ENCODE peak calls at places on chromosomes 6 and 20, in seven cellular contexts. One of them, this sample, is unnamed.

GRCh38 chr6:144582939-144583613 is 297.9 kb downstream of the UTRN start:
- DNase-seq in HepG2: no peak
- DNase-seq in EL: peak; percentile 34
- DNase-seq in HTR-8/SVneo: no peak
- DNase-seq in stimulated activated CD4-positive, alpha-beta T cell treated with anti-CD3 and anti-CD28 coated beads, Interleukin-15, amount 100 ng/mL, for 24 hours: peak; percentile 42
- DNase-seq in germinal center: peak; percentile 13
- DNase-seq in non-pigmented ciliary epithelial cell: no peak
- DNase-seq in this sample: no peak

GRCh38 chr6:149929422-149929821 is 6.5 kb upstream of the RAET1G start:
- DNase-seq in non-pigmented ciliary epithelial cell: no peak
- DNase-seq in stimulated activated CD4-positive, alpha-beta T cell treated with anti-CD3 and anti-CD28 coated beads, Interleukin-15, amount 100 ng/mL, for 24 hours: peak; percentile 40
- DNase-seq in HepG2: no peak
- DNase-seq in germinal center: peak; percentile 36
- DNase-seq in HTR-8/SVneo: no peak
- DNase-seq in EL: no peak
- DNase-seq in this sample: no peak

GRCh38 chr6:34174846-34175399 is 29.0 kb upstream of the GRM4 start:
- DNase-seq in HTR-8/SVneo: no peak
- DNase-seq in HepG2: no peak
- DNase-seq in EL: no peak
- DNase-seq in germinal center: no peak
- DNase-seq in non-pigmented ciliary epithelial cell: no peak
- DNase-seq in stimulated activated CD4-positive, alpha-beta T cell treated with anti-CD3 and anti-CD28 coated beads, Interleukin-15, amount 100 ng/mL, for 24 hours: no peak
- DNase-seq in this sample: no peak

GRCh38 chr6:129889580-129889979 is 28.5 kb upstream of the TMEM244 start:
- DNase-seq in HTR-8/SVneo: peak; percentile 20
- DNase-seq in HepG2: no peak
- DNase-seq in stimulated activated CD4-positive, alpha-beta T cell treated with anti-CD3 and anti-CD28 coated beads, Interleukin-15, amount 100 ng/mL, for 24 hours: peak; percentile 35
- DNase-seq in non-pigmented ciliary epithelial cell: peak; percentile 68
- DNase-seq in EL: peak; percentile 85
- DNase-seq in germinal center: no peak
- DNase-seq in this sample: peak; percentile 56

GRCh38 chr6:25193147-25193864 is 85.9 kb upstream of the CARMIL1 start:
- DNase-seq in stimulated activated CD4-positive, alpha-beta T cell treated with anti-CD3 and anti-CD28 coated beads, Interleukin-15, amount 100 ng/mL, for 24 hours: no peak
- DNase-seq in HTR-8/SVneo: peak; percentile 58
- DNase-seq in non-pigmented ciliary epithelial cell: peak; percentile 86
- DNase-seq in HepG2: no peak
- DNase-seq in EL: peak; percentile 95
- DNase-seq in germinal center: no peak
- DNase-seq in this sample: peak; percentile 92

GRCh38 chr20:3318226-3318884 is 79.4 kb upstream of the SLC4A11 start:
- DNase-seq in germinal center: no peak
- DNase-seq in HTR-8/SVneo: no peak
- DNase-seq in EL: peak; percentile 15
- DNase-seq in non-pigmented ciliary epithelial cell: no peak
- DNase-seq in stimulated activated CD4-positive, alpha-beta T cell treated with anti-CD3 and anti-CD28 coated beads, Interleukin-15, amount 100 ng/mL, for 24 hours: no peak
- DNase-seq in HepG2: no peak
- DNase-seq in this sample: no peak

GRCh38 chr6:143529095-143529494 is 17.6 kb upstream of the FUCA2 start:
- DNase-seq in EL: peak; percentile 28
- DNase-seq in non-pigmented ciliary epithelial cell: no peak
- DNase-seq in HTR-8/SVneo: peak; percentile 25
- DNase-seq in HepG2: no peak
- DNase-seq in germinal center: no peak
- DNase-seq in stimulated activated CD4-positive, alpha-beta T cell treated with anti-CD3 and anti-CD28 coated beads, Interleukin-15, amount 100 ng/mL, for 24 hours: no peak
- DNase-seq in this sample: no peak

GRCh38 chr20:17619351-17620093 is 49.6 kb downstream of the DSTN start:
- DNase-seq in non-pigmented ciliary epithelial cell: no peak
- DNase-seq in germinal center: no peak
- DNase-seq in HTR-8/SVneo: no peak
- DNase-seq in HepG2: no peak
- DNase-seq in stimulated activated CD4-positive, alpha-beta T cell treated with anti-CD3 and anti-CD28 coated beads, Interleukin-15, amount 100 ng/mL, for 24 hours: no peak
- DNase-seq in EL: no peak
- DNase-seq in this sample: no peak

GRCh38 chr6:42021847-42022754 is 28.2 kb upstream of the TAF8 start:
- DNase-seq in HTR-8/SVneo: no peak
- DNase-seq in EL: no peak
- DNase-seq in non-pigmented ciliary epithelial cell: no peak
- DNase-seq in HepG2: no peak
- DNase-seq in stimulated activated CD4-positive, alpha-beta T cell treated with anti-CD3 and anti-CD28 coated beads, Interleukin-15, amount 100 ng/mL, for 24 hours: peak; percentile 78
- DNase-seq in germinal center: peak; percentile 90
- DNase-seq in this sample: no peak

GRCh38 chr6:159490298-159490937 is 202.6 kb downstream of the SOD2 start:
- DNase-seq in HepG2: no peak
- DNase-seq in stimulated activated CD4-positive, alpha-beta T cell treated with anti-CD3 and anti-CD28 coated beads, Interleukin-15, amount 100 ng/mL, for 24 hours: no peak
- DNase-seq in HTR-8/SVneo: no peak
- DNase-seq in germinal center: no peak
- DNase-seq in non-pigmented ciliary epithelial cell: no peak
- DNase-seq in EL: no peak
- DNase-seq in this sample: no peak

GRCh38 chr6:134415194-134415593 is 97.3 kb upstream of the SGK1 start:
- DNase-seq in EL: no peak
- DNase-seq in HepG2: no peak
- DNase-seq in stimulated activated CD4-positive, alpha-beta T cell treated with anti-CD3 and anti-CD28 coated beads, Interleukin-15, amount 100 ng/mL, for 24 hours: no peak
- DNase-seq in HTR-8/SVneo: no peak
- DNase-seq in non-pigmented ciliary epithelial cell: no peak
- DNase-seq in germinal center: no peak
- DNase-seq in this sample: no peak

GRCh38 chr6:67501738-67502137 is 1133.3 kb upstream of the ADGRB3 start:
- DNase-seq in HepG2: no peak
- DNase-seq in HTR-8/SVneo: no peak
- DNase-seq in EL: no peak
- DNase-seq in non-pigmented ciliary epithelial cell: no peak
- DNase-seq in germinal center: no peak
- DNase-seq in stimulated activated CD4-positive, alpha-beta T cell treated with anti-CD3 and anti-CD28 coated beads, Interleukin-15, amount 100 ng/mL, for 24 hours: no peak
- DNase-seq in this sample: no peak

GRCh38 chr6:37583261-37583660 is 83.6 kb upstream of the CCDC167 start:
- DNase-seq in EL: no peak
- DNase-seq in HepG2: no peak
- DNase-seq in non-pigmented ciliary epithelial cell: no peak
- DNase-seq in germinal center: peak; percentile 68
- DNase-seq in HTR-8/SVneo: no peak
- DNase-seq in stimulated activated CD4-positive, alpha-beta T cell treated with anti-CD3 and anti-CD28 coated beads, Interleukin-15, amount 100 ng/mL, for 24 hours: no peak
- DNase-seq in this sample: no peak

GRCh38 chr6:70524721-70525286 is 41.9 kb upstream of the SDHAF4 start:
- DNase-seq in non-pigmented ciliary epithelial cell: no peak
- DNase-seq in HepG2: no peak
- DNase-seq in HTR-8/SVneo: no peak
- DNase-seq in EL: no peak
- DNase-seq in stimulated activated CD4-positive, alpha-beta T cell treated with anti-CD3 and anti-CD28 coated beads, Interleukin-15, amount 100 ng/mL, for 24 hours: no peak
- DNase-seq in germinal center: no peak
- DNase-seq in this sample: no peak

GRCh38 chr6:121521164-121521555 is 85.7 kb downstream of the GJA1 start:
- DNase-seq in HepG2: no peak
- DNase-seq in EL: peak; percentile 70
- DNase-seq in HTR-8/SVneo: no peak
- DNase-seq in non-pigmented ciliary epithelial cell: no peak
- DNase-seq in germinal center: no peak
- DNase-seq in stimulated activated CD4-positive, alpha-beta T cell treated with anti-CD3 and anti-CD28 coated beads, Interleukin-15, amount 100 ng/mL, for 24 hours: no peak
- DNase-seq in this sample: no peak

GRCh38 chr20:48416002-48416401 is 411.8 kb downstream of the PREX1 start:
- DNase-seq in non-pigmented ciliary epithelial cell: no peak
- DNase-seq in EL: no peak
- DNase-seq in stimulated activated CD4-positive, alpha-beta T cell treated with anti-CD3 and anti-CD28 coated beads, Interleukin-15, amount 100 ng/mL, for 24 hours: no peak
- DNase-seq in HTR-8/SVneo: no peak
- DNase-seq in germinal center: no peak
- DNase-seq in HepG2: no peak
- DNase-seq in this sample: no peak

GRCh38 chr20:57787969-57788781 is 78.4 kb upstream of the PMEPA1 start:
- DNase-seq in HTR-8/SVneo: peak; percentile 66
- DNase-seq in stimulated activated CD4-positive, alpha-beta T cell treated with anti-CD3 and anti-CD28 coated beads, Interleukin-15, amount 100 ng/mL, for 24 hours: no peak
- DNase-seq in non-pigmented ciliary epithelial cell: no peak
- DNase-seq in HepG2: no peak
- DNase-seq in EL: no peak
- DNase-seq in germinal center: no peak
- DNase-seq in this sample: no peak

GRCh38 chr6:120608826-120609225 is 725.5 kb downstream of the TBC1D32 start:
- DNase-seq in HTR-8/SVneo: no peak
- DNase-seq in EL: peak; percentile 0
- DNase-seq in non-pigmented ciliary epithelial cell: peak; percentile 35
- DNase-seq in stimulated activated CD4-positive, alpha-beta T cell treated with anti-CD3 and anti-CD28 coated beads, Interleukin-15, amount 100 ng/mL, for 24 hours: no peak
- DNase-seq in germinal center: no peak
- DNase-seq in HepG2: peak; percentile 8
- DNase-seq in this sample: no peak

GRCh38 chr6:133895573-133896343 is 6.8 kb downstream of the TCF21 start:
- DNase-seq in HepG2: no peak
- DNase-seq in non-pigmented ciliary epithelial cell: no peak
- DNase-seq in stimulated activated CD4-positive, alpha-beta T cell treated with anti-CD3 and anti-CD28 coated beads, Interleukin-15, amount 100 ng/mL, for 24 hours: no peak
- DNase-seq in HTR-8/SVneo: no peak
- DNase-seq in EL: peak; percentile 29
- DNase-seq in germinal center: no peak
- DNase-seq in this sample: no peak

GRCh38 chr6:33029297-33030184 is 20.1 kb upstream of the HLA-DOA start:
- DNase-seq in HTR-8/SVneo: no peak
- DNase-seq in non-pigmented ciliary epithelial cell: no peak
- DNase-seq in germinal center: peak; percentile 60
- DNase-seq in stimulated activated CD4-positive, alpha-beta T cell treated with anti-CD3 and anti-CD28 coated beads, Interleukin-15, amount 100 ng/mL, for 24 hours: peak; percentile 10
- DNase-seq in HepG2: no peak
- DNase-seq in EL: no peak
- DNase-seq in this sample: no peak

GRCh38 chr6:125836466-125836865 is 45.7 kb downstream of the NCOA7 start:
- DNase-seq in HepG2: no peak
- DNase-seq in EL: no peak
- DNase-seq in stimulated activated CD4-positive, alpha-beta T cell treated with anti-CD3 and anti-CD28 coated beads, Interleukin-15, amount 100 ng/mL, for 24 hours: no peak
- DNase-seq in HTR-8/SVneo: no peak
- DNase-seq in germinal center: no peak
- DNase-seq in non-pigmented ciliary epithelial cell: no peak
- DNase-seq in this sample: no peak

GRCh38 chr6:38262609-38263008 is 377.1 kb downstream of the BTBD9 start:
- DNase-seq in HepG2: no peak
- DNase-seq in HTR-8/SVneo: no peak
- DNase-seq in germinal center: no peak
- DNase-seq in stimulated activated CD4-positive, alpha-beta T cell treated with anti-CD3 and anti-CD28 coated beads, Interleukin-15, amount 100 ng/mL, for 24 hours: no peak
- DNase-seq in non-pigmented ciliary epithelial cell: peak; percentile 61
- DNase-seq in EL: peak; percentile 63
- DNase-seq in this sample: peak; percentile 52

GRCh38 chr6:43481075-43481474 is 3.7 kb downstream of the TJAP1 start:
- DNase-seq in non-pigmented ciliary epithelial cell: no peak
- DNase-seq in germinal center: no peak
- DNase-seq in EL: no peak
- DNase-seq in stimulated activated CD4-positive, alpha-beta T cell treated with anti-CD3 and anti-CD28 coated beads, Interleukin-15, amount 100 ng/mL, for 24 hours: no peak
- DNase-seq in HTR-8/SVneo: no peak
- DNase-seq in HepG2: no peak
- DNase-seq in this sample: no peak

GRCh38 chr6:11277275-11278206 is 45.1 kb upstream of the NEDD9 start:
- DNase-seq in HepG2: peak; percentile 90
- DNase-seq in HTR-8/SVneo: peak; percentile 78
- DNase-seq in germinal center: peak; percentile 37
- DNase-seq in non-pigmented ciliary epithelial cell: peak; percentile 86
- DNase-seq in EL: peak; percentile 93
- DNase-seq in stimulated activated CD4-positive, alpha-beta T cell treated with anti-CD3 and anti-CD28 coated beads, Interleukin-15, amount 100 ng/mL, for 24 hours: peak; percentile 43
- DNase-seq in this sample: peak; percentile 74

GRCh38 chr6:11806561-11807317 is 28.1 kb upstream of the ADTRP start:
- DNase-seq in stimulated activated CD4-positive, alpha-beta T cell treated with anti-CD3 and anti-CD28 coated beads, Interleukin-15, amount 100 ng/mL, for 24 hours: peak; percentile 29
- DNase-seq in HTR-8/SVneo: no peak
- DNase-seq in germinal center: no peak
- DNase-seq in EL: no peak
- DNase-seq in non-pigmented ciliary epithelial cell: no peak
- DNase-seq in HepG2: no peak
- DNase-seq in this sample: no peak

GRCh38 chr20:58209652-58210397 is 18.6 kb downstream of the ANKRD60 start:
- DNase-seq in stimulated activated CD4-positive, alpha-beta T cell treated with anti-CD3 and anti-CD28 coated beads, Interleukin-15, amount 100 ng/mL, for 24 hours: peak; percentile 91
- DNase-seq in germinal center: peak; percentile 89
- DNase-seq in non-pigmented ciliary epithelial cell: no peak
- DNase-seq in EL: peak; percentile 67
- DNase-seq in HTR-8/SVneo: peak; percentile 98
- DNase-seq in HepG2: peak; percentile 68
- DNase-seq in this sample: no peak

GRCh38 chr20:10278416-10278815 is 59.8 kb downstream of the SNAP25 start:
- DNase-seq in non-pigmented ciliary epithelial cell: no peak
- DNase-seq in EL: no peak
- DNase-seq in HTR-8/SVneo: no peak
- DNase-seq in stimulated activated CD4-positive, alpha-beta T cell treated with anti-CD3 and anti-CD28 coated beads, Interleukin-15, amount 100 ng/mL, for 24 hours: no peak
- DNase-seq in germinal center: no peak
- DNase-seq in HepG2: no peak
- DNase-seq in this sample: no peak

GRCh38 chr20:16189371-16189770 is 383.9 kb downstream of the KIF16B start:
- DNase-seq in stimulated activated CD4-positive, alpha-beta T cell treated with anti-CD3 and anti-CD28 coated beads, Interleukin-15, amount 100 ng/mL, for 24 hours: no peak
- DNase-seq in HTR-8/SVneo: no peak
- DNase-seq in germinal center: no peak
- DNase-seq in non-pigmented ciliary epithelial cell: no peak
- DNase-seq in EL: no peak
- DNase-seq in HepG2: no peak
- DNase-seq in this sample: no peak